ENCODE peak calls at places on chromosomes 11 and 22, in ten cellular contexts. Q is left cardiac atrium; B is nephron progenitor cell; N is stimulated activated CD4-positive, alpha-beta T cell treated with anti-CD3 and anti-CD28 coated beads, Interleukin-1b, Interleukin-23, amount 100 ng/mL, for 1 hour; R is thoracic aorta; O is body of pancreas; S is GM04504; F is activated CD8-positive, alpha-beta memory T cell treated with anti-CD3 and anti-CD28 coated beads, Interleukin-2, amount 50 U/mL, for 48 hours; J is occipital lobe; A is HFFc6. G is an unnamed sample.

GRCh38 chr11:77086521-77087472 is 15.8 kb upstream of the OMP start:
- DNase-seq in A (no peak), J (no peak), B (no peak), S (no peak), F (no peak), O (peak), Q (peak), N (no peak), R (no peak), G (peak)

GRCh38 chr11:86746509-86746908 is 53.8 kb upstream of the PRSS23 start:
- DNase-seq in B (no peak), A (no peak), Q (no peak), J (no peak), S (no peak), F (no peak), N (no peak), R (no peak), O (no peak), G (no peak)

GRCh38 chr11:102316505-102316904 is 779 bp upstream of the BIRC3 start:
- DNase-seq in Q (no peak), N (no peak), O (no peak), S (no peak), R (no peak), B (no peak), A (no peak), F (no peak), J (no peak), G (no peak)

GRCh38 chr11:14336507-14337503 is 22.2 kb downstream of the RRAS2 start:
- DNase-seq in J (no peak), B (no peak), F (no peak), O (no peak), S (peak), N (no peak), A (peak), Q (no peak), R (no peak), G (no peak)

GRCh38 chr22:49553518-49554295 is 274.0 kb downstream of the BRD1 start:
- DNase-seq in O (no peak), A (no peak), B (peak), F (no peak), R (no peak), Q (no peak), J (no peak), S (no peak), N (no peak), G (no peak)

GRCh38 chr22:38305481-38306448 is 11.5 kb downstream of the CSNK1E start:
- DNase-seq in N (no peak), R (no peak), J (no peak), Q (no peak), B (peak), A (no peak), F (no peak), S (no peak), O (no peak), G (no peak)

GRCh38 chr11:103234974-103235373 is 125.7 kb downstream of the DYNC2H1 start:
- DNase-seq in B (no peak), A (peak), J (no peak), Q (no peak), R (no peak), F (no peak), O (no peak), N (no peak), S (peak), G (no peak)

GRCh38 chr22:48039326-48039725 is 1276.9 kb downstream of the TBC1D22A start:
- DNase-seq in N (no peak), J (no peak), F (no peak), R (no peak), A (no peak), S (no peak), O (no peak), B (no peak), Q (no peak), G (no peak)

GRCh38 chr11:81303265-81303664 is 1430.4 kb downstream of the FAM181B start:
- DNase-seq in Q (no peak), O (no peak), S (no peak), N (no peak), J (no peak), R (no peak), A (no peak), F (no peak), B (no peak), G (no peak)

GRCh38 chr11:88340366-88340930 is 2.9 kb upstream of the CTSC start:
- DNase-seq in S (no peak), N (no peak), B (no peak), A (peak), J (no peak), Q (no peak), O (no peak), F (no peak), R (no peak), G (no peak)

GRCh38 chr22:43642807-43643206 is 169.3 kb downstream of the EFCAB6 start:
- DNase-seq in B (no peak), F (no peak), A (no peak), S (no peak), Q (no peak), R (no peak), J (no peak), O (no peak), N (no peak), G (no peak)

GRCh38 chr11:135033545-135033944 is 621.5 kb upstream of the B3GAT1 start:
- DNase-seq in B (peak), A (no peak), F (no peak), S (no peak), Q (no peak), R (no peak), N (no peak), J (no peak), O (no peak), G (peak)

GRCh38 chr11:104323841-104324240 is 159.9 kb upstream of the PDGFD start:
- DNase-seq in Q (no peak), A (no peak), O (no peak), S (no peak), R (no peak), F (no peak), N (no peak), B (no peak), J (no peak), G (no peak)

GRCh38 chr11:57646756-57647303 is 2.9 kb downstream of the YPEL4 start:
- DNase-seq in R (no peak), S (no peak), Q (no peak), O (no peak), F (no peak), A (no peak), N (no peak), J (no peak), B (no peak), G (no peak)

GRCh38 chr11:106311531-106312230 is 234.2 kb downstream of the AASDHPPT start:
- DNase-seq in R (no peak), B (no peak), F (no peak), Q (no peak), J (no peak), A (no peak), O (no peak), S (peak), N (no peak), G (no peak)

GRCh38 chr11:116329354-116330090 is 443.3 kb downstream of the BUD13 start:
- DNase-seq in B (no peak), N (no peak), O (no peak), F (no peak), A (no peak), S (no peak), R (no peak), Q (no peak), J (no peak), G (no peak)

GRCh38 chr11:75603791-75604736 is 42.0 kb downstream of the SERPINH1 start:
- DNase-seq in F (no peak), R (no peak), J (no peak), B (no peak), A (peak), N (no peak), Q (no peak), S (peak), O (no peak), G (no peak)

GRCh38 chr11:46361283-46362145 is 14.3 kb downstream of the DGKZ start:
- DNase-seq in O (no peak), Q (peak), S (no peak), A (no peak), R (no peak), F (peak), N (no peak), J (peak), B (peak), G (peak)

GRCh38 chr11:130122141-130122575 is 37.4 kb upstream of the ST14 start:
- DNase-seq in J (no peak), B (no peak), R (no peak), N (no peak), S (no peak), F (no peak), A (no peak), Q (no peak), O (no peak), G (no peak)

GRCh38 chr11:42521994-42522393 is 789.8 kb upstream of the API5 start:
- DNase-seq in S (peak), O (no peak), F (no peak), R (no peak), A (peak), N (no peak), Q (no peak), B (no peak), J (no peak), G (no peak)

GRCh38 chr11:83523676-83524075 is 237.5 kb upstream of the CCDC90B start:
- DNase-seq in O (no peak), Q (no peak), F (no peak), R (no peak), J (no peak), A (no peak), S (no peak), B (no peak), N (no peak), G (no peak)

GRCh38 chr11:20399498-20399897 is 12.0 kb downstream of the PRMT3 start:
- DNase-seq in S (no peak), J (no peak), Q (no peak), B (no peak), A (no peak), R (no peak), N (no peak), F (no peak), O (no peak), G (no peak)

GRCh38 chr11:2772544-2773031 is 72.8 kb upstream of the KCNQ1OT1 start:
- DNase-seq in N (no peak), J (no peak), F (peak), R (no peak), A (peak), S (peak), O (no peak), B (no peak), Q (no peak), G (no peak)

GRCh38 chr11:65159005-65159404 is 11.0 kb upstream of the SPDYC start:
- DNase-seq in B (no peak), A (no peak), S (no peak), O (no peak), N (no peak), R (no peak), Q (no peak), J (no peak), F (no peak), G (no peak)

GRCh38 chr11:67195971-67196418 is 70.3 kb upstream of the GRK2 start:
- DNase-seq in Q (no peak), F (no peak), O (no peak), N (no peak), R (no peak), A (peak), J (no peak), S (peak), B (no peak), G (no peak)

GRCh38 chr11:37511425-37511933 is 913.4 kb upstream of the RAG2 start:
- DNase-seq in N (no peak), J (no peak), F (no peak), S (no peak), A (peak), R (no peak), O (no peak), Q (no peak), B (no peak), G (no peak)

GRCh38 chr11:121321614-121322243 is 29.2 kb downstream of the SC5D start:
- DNase-seq in J (peak), R (no peak), Q (peak), F (no peak), B (no peak), O (no peak), N (no peak), S (peak), A (peak), G (peak)

GRCh38 chr11:3642071-3642951 is 519 bp upstream of the ART5 start:
- DNase-seq in Q (peak), A (no peak), F (peak), S (peak), B (peak), R (peak), O (peak), J (no peak), N (peak), G (no peak)

GRCh38 chr11:73201249-73201648 is 16.8 kb upstream of the P2RY2 start:
- DNase-seq in A (no peak), O (no peak), F (peak), S (no peak), N (no peak), Q (peak), J (no peak), B (no peak), R (no peak), G (no peak)

GRCh38 chr11:101914349-101914736 is 467 bp upstream of the CEP126 start:
- DNase-seq in S (peak), N (no peak), R (no peak), B (no peak), O (no peak), Q (no peak), A (peak), J (no peak), F (no peak), G (peak)

GRCh38 chr11:64056213-64056785 is 20.6 kb downstream of the FLRT1 start:
- DNase-seq in O (no peak), B (peak), F (no peak), A (no peak), J (peak), R (no peak), Q (no peak), N (no peak), S (no peak), G (peak)

GRCh38 chr11:210803-211180 is 3.3 kb downstream of the RIC8A start:
- DNase-seq in J (no peak), F (no peak), S (no peak), B (no peak), Q (no peak), A (no peak), O (no peak), R (no peak), N (no peak), G (no peak)

GRCh38 chr11:118892515-118892914 is 8.8 kb downstream of the CXCR5 start:
- DNase-seq in F (no peak), Q (no peak), S (no peak), J (no peak), N (no peak), A (no peak), O (peak), R (no peak), B (no peak), G (no peak)

GRCh38 chr11:118744001-118744400 is 47.0 kb downstream of the DDX6 start:
- DNase-seq in Q (no peak), N (no peak), B (no peak), J (no peak), S (peak), A (no peak), O (no peak), F (no peak), R (no peak), G (peak)

GRCh38 chr11:59944761-59945160 is 6.5 kb downstream of the OOSP1 start:
- DNase-seq in O (no peak), R (no peak), N (no peak), J (no peak), Q (no peak), A (no peak), F (no peak), B (no peak), S (no peak), G (peak)

GRCh38 chr11:34633990-34634725 is 13.3 kb downstream of the EHF start:
- DNase-seq in N (no peak), Q (no peak), R (no peak), J (no peak), B (no peak), F (no peak), A (peak), O (no peak), S (no peak), G (no peak)

G was measured in Ammon's horn.